ENCODE peak calls at places on chromosomes 4 and X, in eight cellular contexts. K is Calu3; M is kidney tubule cell; I is endothelial cell; U is naive thymus-derived CD8-positive, alpha-beta T cell; R is heart left ventricle; A is brain microvascular endothelial cell; N is NCI-H526 treated with DMSO at 0.1 percent for 48 hours. E is an unnamed sample.

GRCh38 chrX:27675493-27675892 is 85.3 kb downstream of the DCAF8L2 start:
- DNase-seq in A (peak; percentile 16), R (no peak), K (no peak), U (no peak), N (no peak), I (no peak), M (peak; percentile 2), E (no peak)

GRCh38 chr4:139595989-139596679 is 40.1 kb upstream of the SETD7 start:
- DNase-seq in K (no peak), R (peak; percentile 29), A (peak; percentile 48), I (no peak), N (no peak), M (peak; percentile 20), U (no peak), E (no peak)

GRCh38 chr4:4596720-4597119 is 54.9 kb upstream of the STX18 start:
- DNase-seq in M (no peak), R (no peak), K (no peak), U (no peak), N (no peak), A (no peak), I (no peak), E (no peak)

GRCh38 chr4:48093949-48094550 is 40.0 kb downstream of the TXK start:
- DNase-seq in K (peak; percentile 71), M (peak; percentile 86), R (no peak), I (no peak), U (no peak), A (peak; percentile 69), N (no peak), E (no peak)

GRCh38 chr4:3223346-3223745 is 25.6 kb upstream of the MSANTD1 start:
- DNase-seq in M (no peak), R (peak; percentile 11), A (no peak), K (no peak), U (no peak), N (no peak), I (no peak), E (no peak)

GRCh38 chrX:20530319-20530979 is 263.7 kb upstream of the RPS6KA3 start:
- DNase-seq in I (peak; percentile 58), R (no peak), A (peak; percentile 56), U (peak; percentile 46), K (peak; percentile 66), M (peak; percentile 65), N (peak; percentile 59), E (no peak)

GRCh38 chr4:79917246-79917645 is 155.8 kb downstream of the ANTXR2 start:
- DNase-seq in N (no peak), U (peak; percentile 43), R (peak; percentile 30), K (peak; percentile 54), I (peak; percentile 53), M (peak; percentile 52), A (peak; percentile 46), E (peak; percentile 22)

GRCh38 chr4:138659640-138660325 is 355.8 kb upstream of the NOCT start:
- DNase-seq in K (no peak), M (peak; percentile 72), I (no peak), N (no peak), R (no peak), A (no peak), U (no peak), E (no peak)

GRCh38 chr4:1380368-1381151 is 25.7 kb downstream of the NKX1-1 start:
- DNase-seq in I (no peak), M (no peak), N (no peak), K (no peak), R (peak; percentile 15), U (no peak), A (no peak), E (no peak)

GRCh38 chr4:93814722-93815121 is 13.8 kb upstream of the ATOH1 start:
- DNase-seq in A (no peak), U (no peak), K (no peak), I (no peak), N (no peak), M (no peak), R (no peak), E (no peak)

GRCh38 chr4:149845643-149846208 is 30.1 kb upstream of the IQCM start:
- DNase-seq in I (no peak), A (no peak), N (no peak), K (peak; percentile 11), U (no peak), M (no peak), R (no peak), E (peak; percentile 56)

GRCh38 chr4:139619644-139620043 is 46.0 kb upstream of the MGST2 start:
- DNase-seq in A (peak; percentile 24), I (no peak), R (no peak), U (no peak), K (peak; percentile 8), M (peak; percentile 44), N (peak; percentile 16), E (no peak)

GRCh38 chr4:99473131-99473530 is 37.7 kb upstream of the C4orf17 start:
- DNase-seq in U (no peak), I (no peak), A (no peak), N (no peak), R (no peak), M (peak; percentile 82), K (no peak), E (no peak)

GRCh38 chr4:141896687-141897086 is 260.3 kb downstream of the IL15 start:
- DNase-seq in M (no peak), R (no peak), A (no peak), N (no peak), U (no peak), K (no peak), I (no peak), E (no peak)

GRCh38 chr4:142516686-142517145 is 329.4 kb downstream of the INPP4B start:
- DNase-seq in I (no peak), R (no peak), K (peak; percentile 17), M (peak; percentile 62), A (no peak), U (no peak), N (no peak), E (no peak)

GRCh38 chr4:186792994-186793393 is 69.3 kb upstream of the FAT1 start:
- DNase-seq in M (no peak), A (no peak), K (no peak), I (no peak), U (no peak), R (no peak), N (peak; percentile 8), E (no peak)

GRCh38 chr4:140635606-140636005 is 66.8 kb upstream of the UCP1 start:
- DNase-seq in K (peak; percentile 53), I (no peak), M (peak; percentile 63), N (no peak), U (no peak), R (no peak), A (peak; percentile 26), E (no peak)

GRCh38 chr4:124144302-124144701 is 568.2 kb downstream of the ANKRD50 start:
- DNase-seq in R (no peak), K (no peak), I (no peak), N (no peak), A (no peak), M (peak; percentile 45), U (no peak), E (no peak)

GRCh38 chr4:134470544-134470943 is 269.0 kb upstream of the PABPC4L start:
- DNase-seq in K (peak; percentile 24), M (peak; percentile 64), I (peak; percentile 36), N (no peak), U (no peak), A (peak; percentile 18), R (no peak), E (no peak)

GRCh38 chr4:4803216-4803903 is 56.1 kb upstream of the MSX1 start:
- DNase-seq in M (no peak), A (no peak), U (no peak), I (no peak), K (no peak), N (no peak), R (no peak), E (no peak)

GRCh38 chr4:1910643-1911042 is 39.5 kb downstream of the NSD2 start:
- DNase-seq in U (no peak), N (peak; percentile 17), A (peak; percentile 71), I (peak; percentile 67), K (peak; percentile 46), M (peak; percentile 55), R (no peak), E (no peak)

GRCh38 chr4:159141193-159141592 is 38.3 kb downstream of the RAPGEF2 start:
- DNase-seq in K (no peak), R (no peak), U (no peak), M (peak; percentile 25), I (no peak), A (peak; percentile 40), N (no peak), E (no peak)

GRCh38 chr4:53043096-53043495 is 181.0 kb downstream of the RASL11B start:
- DNase-seq in A (no peak), K (no peak), U (no peak), M (no peak), N (no peak), I (no peak), R (no peak), E (no peak)

GRCh38 chr4:177250056-177250696 is 59.5 kb upstream of the NEIL3 start:
- DNase-seq in U (peak; percentile 57), K (peak; percentile 74), M (peak; percentile 74), R (peak; percentile 44), A (peak; percentile 67), I (peak; percentile 85), N (peak; percentile 33), E (peak; percentile 4)

GRCh38 chrX:70092247-70092646 is 30.0 kb downstream of the OTUD6A start:
- DNase-seq in N (no peak), U (no peak), I (no peak), R (no peak), A (no peak), M (no peak), K (no peak), E (no peak)

GRCh38 chr4:3521621-3522325 is 10.4 kb downstream of the LRPAP1 start:
- DNase-seq in K (no peak), M (no peak), R (peak; percentile 13), U (no peak), I (no peak), N (no peak), A (no peak), E (no peak)

GRCh38 chrX:152936306-152936705 is 38.4 kb downstream of the ZNF185 start:
- DNase-seq in K (no peak), R (no peak), A (no peak), U (no peak), I (no peak), M (no peak), N (no peak), E (peak; percentile 4)

GRCh38 chrX:30282527-30282926 is 26.7 kb downstream of the NR0B1 start:
- DNase-seq in R (no peak), A (no peak), N (no peak), M (peak; percentile 36), I (no peak), U (no peak), K (no peak), E (no peak)

GRCh38 chr4:77104405-77105292 is 28.9 kb upstream of the CCNI start:
- DNase-seq in K (peak; percentile 46), R (peak; percentile 71), U (no peak), M (peak; percentile 73), N (peak; percentile 81), A (peak; percentile 18), I (no peak), E (peak; percentile 6)

GRCh38 chr4:72449705-72450104 is 119.3 kb downstream of the ADAMTS3 start:
- DNase-seq in M (no peak), N (no peak), K (no peak), I (no peak), U (no peak), R (no peak), A (no peak), E (no peak)

GRCh38 chr4:80306255-80306654 is 29.3 kb upstream of the CFAP299 start:
- DNase-seq in A (no peak), N (no peak), U (no peak), M (peak; percentile 72), R (no peak), I (no peak), K (no peak), E (no peak)

GRCh38 chr4:48687313-48687712 is 92.8 kb downstream of the FRYL start:
- DNase-seq in R (no peak), I (no peak), M (no peak), U (no peak), K (no peak), N (no peak), A (no peak), E (no peak)

GRCh38 chrX:70042399-70043371 is 7.1 kb downstream of the AWAT2 start:
- DNase-seq in R (no peak), I (no peak), M (peak; percentile 42), U (no peak), A (peak; percentile 20), N (no peak), K (peak; percentile 41), E (no peak)